ENCODE peak calls at places on chromosomes 13 and 19, in nine cellular contexts. Z is choroid plexus epithelial cell; L is HEK293T; C is lower leg skin; E is NAMALWA; M is stimulated activated CD8-positive, alpha-beta memory T cell treated with anti-CD3 and anti-CD28 coated beads, Interleukin-4, amount 100 ng/mL, for 1 hour; G is GDM1; R is stimulated activated CD4-positive, alpha-beta T cell treated with anti-CD3 and anti-CD28 coated beads, Interleukin-15, amount 100 ng/mL, for 1 hour; Y is bronchial epithelial cell. U is an unnamed sample.

GRCh38 chr13:44601596-44601995 is 25.5 kb upstream of the TSC22D1 start:
- DNase-seq in Z (no peak), L (no peak), C (no peak), E (no peak), M (no peak), G (no peak), R (no peak), Y (no peak), U (no peak)

GRCh38 chr19:51637362-51637978 is 7.3 kb upstream of the SIGLEC5 start:
- DNase-seq in Z (peak; percentile 11), L (peak; percentile 18), C (no peak), E (peak; percentile 13), M (no peak), G (no peak), R (no peak), Y (peak; percentile 1), U (peak; percentile 60)

GRCh38 chr19:55241143-55241934 is 12.8 kb upstream of the TMEM86B start:
- DNase-seq in Z (no peak), L (no peak), C (no peak), E (no peak), M (no peak), G (no peak), R (no peak), Y (no peak), U (no peak)

GRCh38 chr13:95568131-95568530 is 15.6 kb downstream of the CLDN10 start:
- DNase-seq in Z (no peak), L (no peak), C (no peak), E (no peak), M (no peak), G (no peak), R (no peak), Y (no peak), U (no peak)

GRCh38 chr13:51704399-51705306 is 99.3 kb downstream of the DHRS12 start:
- DNase-seq in Z (no peak), L (no peak), C (no peak), E (no peak), M (no peak), G (no peak), R (no peak), Y (no peak), U (no peak)

GRCh38 chr13:35389535-35389934 is 87.0 kb downstream of the MAB21L1 start:
- DNase-seq in Z (no peak), L (no peak), C (no peak), E (no peak), M (no peak), G (no peak), R (no peak), Y (no peak), U (no peak)

GRCh38 chr19:48746738-48747575 is at the start of gene IZUMO1:
- DNase-seq in Z (peak; percentile 92), L (peak; percentile 84), C (no peak), E (peak; percentile 93), M (no peak), G (no peak), R (no peak), Y (peak; percentile 65), U (no peak)

GRCh38 chr19:2575734-2576481 is 100.0 kb downstream of the GADD45B start:
- DNase-seq in Z (peak; percentile 98), L (peak; percentile 58), C (peak; percentile 85), E (no peak), M (no peak), G (no peak), R (no peak), Y (no peak), U (no peak)

GRCh38 chr13:107450931-107451330 is 764.4 kb downstream of the LIG4 start:
- DNase-seq in Z (peak; percentile 99), L (no peak), C (no peak), E (no peak), M (no peak), G (peak; percentile 46), R (no peak), Y (no peak), U (no peak)

GRCh38 chr19:34479396-34479795 is 2.2 kb upstream of the WTIP start:
- DNase-seq in Z (no peak), L (no peak), C (no peak), E (no peak), M (no peak), G (no peak), R (no peak), Y (no peak), U (no peak)

GRCh38 chr19:45860359-45861259 is 2.3 kb downstream of the SYMPK start:
- DNase-seq in Z (no peak), L (no peak), C (no peak), E (no peak), M (no peak), G (no peak), R (no peak), Y (no peak), U (no peak)

GRCh38 chr19:48678201-48678600 is 5.4 kb upstream of the NTN5 start:
- DNase-seq in Z (no peak), L (no peak), C (no peak), E (no peak), M (no peak), G (no peak), R (no peak), Y (no peak), U (no peak)

GRCh38 chr19:2743099-2743498 is 3.3 kb upstream of the SLC39A3 start:
- DNase-seq in Z (no peak), L (no peak), C (no peak), E (no peak), M (no peak), G (no peak), R (no peak), Y (no peak), U (no peak)

GRCh38 chr19:15072930-15073647 is 8.9 kb upstream of the OR1I1 start:
- DNase-seq in Z (no peak), L (no peak), C (no peak), E (no peak), M (no peak), G (no peak), R (no peak), Y (peak; percentile 38), U (no peak)

GRCh38 chr13:80716610-80717081 is 375.7 kb upstream of the SPRY2 start:
- DNase-seq in Z (peak; percentile 90), L (peak; percentile 26), C (no peak), E (peak; percentile 74), M (no peak), G (no peak), R (no peak), Y (peak; percentile 7), U (no peak)

GRCh38 chr19:49231389-49231788 is 73.8 kb downstream of the TRPM4 start:
- DNase-seq in Z (no peak), L (no peak), C (no peak), E (no peak), M (no peak), G (no peak), R (no peak), Y (no peak), U (no peak)

GRCh38 chr19:2779121-2779740 is 3.8 kb downstream of the SGTA start:
- DNase-seq in Z (no peak), L (no peak), C (no peak), E (no peak), M (no peak), G (no peak), R (no peak), Y (no peak), U (no peak)

GRCh38 chr13:33968520-33969507 is 150.9 kb downstream of the RFC3 start:
- DNase-seq in Z (no peak), L (no peak), C (no peak), E (no peak), M (no peak), G (no peak), R (no peak), Y (no peak), U (no peak)

GRCh38 chr13:110377178-110378175 is 70.4 kb downstream of the COL4A2 start:
- DNase-seq in Z (no peak), L (no peak), C (no peak), E (no peak), M (no peak), G (no peak), R (no peak), Y (no peak), U (no peak)

GRCh38 chr13:110469597-110469996 is 91.9 kb downstream of the RAB20 start:
- DNase-seq in Z (no peak), L (no peak), C (no peak), E (no peak), M (no peak), G (no peak), R (no peak), Y (no peak), U (no peak)

GRCh38 chr19:43682824-43683661 is 13.1 kb upstream of the PLAUR start:
- DNase-seq in Z (no peak), L (no peak), C (no peak), E (no peak), M (no peak), G (no peak), R (no peak), Y (no peak), U (no peak)

GRCh38 chr19:35911790-35912189 is 3.7 kb upstream of the TYROBP start:
- DNase-seq in Z (no peak), L (no peak), C (no peak), E (no peak), M (no peak), G (no peak), R (no peak), Y (peak; percentile 85), U (no peak)

GRCh38 chr19:3751236-3751635 is 10.3 kb downstream of the APBA3 start:
- DNase-seq in Z (no peak), L (no peak), C (no peak), E (no peak), M (no peak), G (no peak), R (no peak), Y (no peak), U (no peak)

GRCh38 chr19:17054746-17055145 is 20.5 kb downstream of the HAUS8 start:
- DNase-seq in Z (no peak), L (no peak), C (no peak), E (no peak), M (no peak), G (no peak), R (no peak), Y (no peak), U (no peak)

GRCh38 chr13:66635526-66635925 is 594.6 kb downstream of the PCDH9 start:
- DNase-seq in Z (peak; percentile 91), L (no peak), C (no peak), E (no peak), M (no peak), G (no peak), R (no peak), Y (peak; percentile 93), U (no peak)

GRCh38 chr13:97109841-97110492 is 112.2 kb upstream of the MBNL2 start:
- DNase-seq in Z (peak; percentile 90), L (peak; percentile 87), C (peak; percentile 89), E (peak; percentile 80), M (peak; percentile 55), G (peak; percentile 68), R (peak; percentile 78), Y (peak; percentile 89), U (peak; percentile 71)

GRCh38 chr13:99746857-99747710 is 224.5 kb downstream of the ZIC5 start:
- DNase-seq in Z (no peak), L (no peak), C (no peak), E (no peak), M (no peak), G (no peak), R (no peak), Y (no peak), U (no peak)

GRCh38 chr13:50198508-50198907 is 183.3 kb downstream of the KCNRG start:
- DNase-seq in Z (peak; percentile 76), L (no peak), C (no peak), E (no peak), M (no peak), G (no peak), R (no peak), Y (peak; percentile 90), U (peak; percentile 89)

GRCh38 chr13:113945857-113946408 is 27.9 kb downstream of the C13orf46 start:
- DNase-seq in Z (no peak), L (no peak), C (no peak), E (no peak), M (no peak), G (no peak), R (no peak), Y (no peak), U (no peak)

GRCh38 chr19:13781547-13781946 is 7.3 kb downstream of the C19orf53 start:
- DNase-seq in Z (peak; percentile 90), L (peak; percentile 55), C (peak; percentile 80), E (no peak), M (no peak), G (no peak), R (no peak), Y (peak; percentile 72), U (no peak)

GRCh38 chr19:50661675-50662441 is 12.6 kb downstream of the C19orf81 start:
- DNase-seq in Z (no peak), L (no peak), C (no peak), E (no peak), M (no peak), G (no peak), R (no peak), Y (no peak), U (no peak)